ENCODE peak calls at places on chromosome 22, in seven cellular contexts. Z, J, T, S, I, R and N are unnamed samples.

GRCh38 chr22:17896552-17896951 is 122.3 kb upstream of the BID start:
- DNase-seq in T (no peak), R (peak; percentile 87), S (peak; percentile 44), J (peak; percentile 27), I (no peak), Z (no peak), N (no peak)

GRCh38 chr22:23058481-23059336 is 11.6 kb upstream of the GNAZ start:
- DNase-seq in T (no peak), I (peak; percentile 69), Z (no peak), J (no peak), S (no peak), R (no peak), N (peak; percentile 13)

GRCh38 chr22:32904044-32904443 is 102.5 kb downstream of the TIMP3 start:
- DNase-seq in J (peak; percentile 35), Z (peak; percentile 52), T (peak; percentile 40), R (no peak), S (peak; percentile 3), I (no peak), N (no peak)

GRCh38 chr22:47110817-47111443 is 348.5 kb downstream of the TBC1D22A start:
- DNase-seq in S (no peak), T (no peak), I (no peak), R (no peak), Z (peak; percentile 68), J (peak; percentile 61), N (no peak)

GRCh38 chr22:48635825-48636224 is 1191.8 kb downstream of the BRD1 start:
- DNase-seq in T (no peak), J (no peak), R (no peak), I (no peak), S (no peak), Z (no peak), N (no peak)

GRCh38 chr22:21026783-21027692 is 5.3 kb downstream of the SLC7A4 start:
- DNase-seq in J (peak; percentile 68), S (no peak), I (no peak), T (no peak), R (no peak), Z (peak; percentile 37), N (no peak)

GRCh38 chr22:20429254-20430100 is 8.1 kb downstream of the SCARF2 start:
- DNase-seq in I (peak; percentile 83), R (no peak), J (no peak), T (no peak), Z (no peak), S (no peak), N (peak; percentile 68)

GRCh38 chr22:19629720-19630419 is 84.4 kb upstream of the SEPTIN5 start:
- DNase-seq in T (peak; percentile 81), Z (peak; percentile 72), J (peak; percentile 71), I (no peak), R (peak; percentile 38), S (peak; percentile 84), N (peak; percentile 75)

GRCh38 chr22:19565921-19566598 is 41.9 kb upstream of the CLDN5 start:
- DNase-seq in S (no peak), R (no peak), I (no peak), J (no peak), T (no peak), Z (no peak), N (no peak)

GRCh38 chr22:20025401-20026203 is 4.7 kb downstream of the TANGO2 start:
- DNase-seq in J (no peak), I (no peak), T (no peak), R (no peak), S (no peak), Z (no peak), N (no peak)

GRCh38 chr22:22721681-22722309 is 77.4 kb downstream of the GGTLC2 start:
- DNase-seq in S (no peak), I (no peak), R (no peak), J (peak; percentile 83), T (no peak), Z (no peak), N (peak; percentile 52)

GRCh38 chr22:26853071-26853470 is 195.7 kb downstream of the MIAT start:
- DNase-seq in R (no peak), T (no peak), J (no peak), S (no peak), I (no peak), Z (no peak), N (no peak)

GRCh38 chr22:17998913-17999312 is 25.4 kb downstream of the MICAL3 start:
- DNase-seq in Z (no peak), T (no peak), R (no peak), J (no peak), S (no peak), I (no peak), N (no peak)

GRCh38 chr22:33274214-33274828 is 216.1 kb upstream of the SYN3 start:
- DNase-seq in R (no peak), T (peak; percentile 21), Z (no peak), S (no peak), J (no peak), I (no peak), N (no peak)

GRCh38 chr22:42438293-42438650 is 6.1 kb upstream of the NFAM1 start:
- DNase-seq in R (no peak), T (no peak), Z (no peak), S (no peak), J (no peak), I (no peak), N (no peak)
- H3K4me3 ChIP-seq in R (no peak overlapping the region), T (no peak overlapping the region), Z (no peak overlapping the region), S (no peak overlapping the region), J (no peak overlapping the region), I (peak overlapping the region; percentile 44), N (peak overlapping the region; percentile 52)

DNA sequence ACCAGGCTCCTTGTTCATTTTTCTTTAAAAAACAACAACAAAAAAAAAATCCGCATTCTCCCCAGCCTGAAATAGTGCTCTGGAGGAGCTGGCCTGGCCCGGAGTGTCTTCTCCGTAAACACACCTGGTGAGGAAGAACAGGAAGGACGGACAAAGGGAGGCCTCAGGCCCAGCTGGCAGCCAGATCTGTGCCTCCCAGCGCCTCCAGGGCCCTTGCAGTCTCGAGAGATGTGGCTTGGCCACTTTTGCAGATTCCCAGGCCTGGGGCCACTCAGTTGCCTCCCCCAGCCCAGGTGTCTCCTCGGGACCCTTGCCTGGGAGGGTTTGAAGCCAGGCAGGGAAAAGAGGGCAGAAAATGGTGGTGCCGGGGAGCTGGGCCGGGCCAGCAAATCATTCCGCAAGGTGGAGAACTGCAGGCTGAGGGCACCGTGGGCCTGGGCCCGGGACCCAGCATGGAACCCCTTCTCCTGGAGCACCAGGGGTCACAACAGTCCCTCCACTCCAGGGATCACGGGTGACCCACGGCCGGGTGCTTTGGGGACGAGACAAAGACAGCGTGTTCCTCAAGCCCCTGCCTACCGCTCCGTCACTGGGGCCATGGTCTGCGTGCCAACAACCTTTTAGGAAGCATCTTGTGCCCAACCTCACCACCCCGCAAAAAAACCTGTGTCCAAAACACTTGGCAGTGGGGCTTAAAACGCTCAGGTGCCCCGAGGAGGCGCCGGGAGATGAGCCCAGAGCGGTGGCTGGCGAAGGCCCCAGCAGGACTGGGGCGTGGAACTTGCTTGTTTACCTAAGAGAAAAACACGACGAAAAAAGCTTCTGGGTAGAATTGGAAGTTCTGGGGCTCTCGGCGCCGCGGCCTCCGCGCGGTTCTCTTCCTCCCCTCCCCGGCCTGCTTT is 67.1 kb upstream of the WNT7B start:
- DNase-seq in J (no peak), S (no peak), R (no peak), T (no peak), Z (peak; percentile 57), I (no peak), N (peak; percentile 83)
- H3K4me1 ChIP-seq in J (peaks cover 20% of the 10 kb centered on the region), S (no peaks in the 10 kb centered on the region), R (peaks cover 73% of the 10 kb centered on the region), T (peaks cover 39% of the 10 kb centered on the region), Z (no peaks in the 10 kb centered on the region), I (peaks cover 77% of the 10 kb centered on the region), N (peaks cover 56% of the 10 kb centered on the region)

GRCh38 chr22:49996192-49996531 is 16.4 kb downstream of the IL17REL start:
- DNase-seq in Z (no peak), S (no peak), I (peak; percentile 83), J (no peak), T (no peak), R (no peak), N (no peak)

GRCh38 chr22:49997932-49998717 is 14.4 kb downstream of the IL17REL start:
- DNase-seq in T (no peak), S (no peak), I (peak; percentile 64), Z (no peak), J (no peak), R (no peak), N (peak; percentile 69)

GRCh38 chr22:49996532-49997220 is 15.9 kb downstream of the IL17REL start:
- DNase-seq in I (peak; percentile 65), J (no peak), Z (no peak), T (no peak), R (no peak), S (no peak), N (no peak)

GRCh38 chr22:49998718-49999062 is 13.9 kb downstream of the IL17REL start:
- DNase-seq in S (no peak), I (no peak), J (no peak), Z (no peak), R (no peak), T (no peak), N (peak; percentile 34)

GRCh38 chr22:49997221-49997599 is 15.4 kb downstream of the IL17REL start:
- DNase-seq in I (peak; percentile 69), Z (no peak), R (no peak), J (no peak), T (no peak), S (no peak), N (peak; percentile 54)
- TF ChIP-seq POLR2A in I (no peak), Z (no peak), R (no peak), J (no peak), T (no peak), S (no peak), N (no peak)

GRCh38 chr22:25451480-25452114 is 112.9 kb upstream of the GRK3 start:
- DNase-seq in Z (no peak), I (no peak), T (no peak), J (peak; percentile 42), R (no peak), S (no peak), N (no peak)

GRCh38 chr22:25448435-25449051 is 115.9 kb upstream of the GRK3 start:
- DNase-seq in S (peak; percentile 7), I (no peak), Z (no peak), J (peak; percentile 47), T (no peak), R (no peak), N (no peak)

GRCh38 chr22:25447689-25448434 is 116.6 kb upstream of the GRK3 start:
- DNase-seq in I (no peak), T (peak; percentile 81), R (peak; percentile 67), J (peak; percentile 78), Z (peak; percentile 90), S (peak; percentile 92), N (peak; percentile 96)

GRCh38 chr22:25452116-25452700 is 112.3 kb upstream of the GRK3 start:
- DNase-seq in T (no peak), R (no peak), S (no peak), Z (no peak), I (no peak), J (peak; percentile 37), N (no peak)

GRCh38 chr22:25449781-25450317 is 114.6 kb upstream of the GRK3 start:
- DNase-seq in Z (no peak), R (no peak), I (no peak), T (no peak), J (no peak), S (no peak), N (no peak)
- H3K4me3 ChIP-seq in Z (no peak overlapping the region), R (no peak overlapping the region), I (no peak overlapping the region), T (peak overlapping the region; percentile 81), J (no peak overlapping the region), S (no peak overlapping the region), N (no peak overlapping the region)